ENCODE peak calls at places on chromosomes 11 and 22, in nine cellular contexts. One of them, this sample, is unnamed.

GRCh38 chr11:131614514-131615085 is 244.2 kb downstream of the NTM start:
- DNase-seq in SK-N-SH: no peak
- DNase-seq in pancreas: no peak
- DNase-seq in RWPE1: no peak
- DNase-seq in fibroblast of mammary gland: no peak
- DNase-seq in MCF 10A: no peak
- DNase-seq in GM20000: no peak
- DNase-seq in tibial artery: no peak
- DNase-seq in heart right ventricle: no peak
- DNase-seq in this sample: no peak

GRCh38 chr11:64146036-64146943 is 19.6 kb downstream of the MACROD1 start:
- DNase-seq in SK-N-SH: peak; percentile 87
- DNase-seq in tibial artery: no peak
- DNase-seq in pancreas: peak; percentile 57
- DNase-seq in heart right ventricle: no peak
- DNase-seq in MCF 10A: peak; percentile 49
- DNase-seq in fibroblast of mammary gland: peak; percentile 40
- DNase-seq in GM20000: peak; percentile 82
- DNase-seq in RWPE1: peak; percentile 20
- DNase-seq in this sample: peak; percentile 85

GRCh38 chr11:120539681-120540369 is 28.3 kb downstream of the GRIK4 start:
- DNase-seq in RWPE1: peak; percentile 23
- DNase-seq in tibial artery: no peak
- DNase-seq in pancreas: no peak
- DNase-seq in SK-N-SH: peak; percentile 72
- DNase-seq in MCF 10A: peak; percentile 53
- DNase-seq in GM20000: no peak
- DNase-seq in fibroblast of mammary gland: peak; percentile 33
- DNase-seq in heart right ventricle: no peak
- DNase-seq in this sample: no peak

GRCh38 chr11:76744186-76745058 is 38.7 kb upstream of the TSKU start:
- DNase-seq in MCF 10A: no peak
- DNase-seq in fibroblast of mammary gland: peak; percentile 57
- DNase-seq in tibial artery: peak; percentile 76
- DNase-seq in RWPE1: no peak
- DNase-seq in pancreas: no peak
- DNase-seq in GM20000: no peak
- DNase-seq in SK-N-SH: peak; percentile 32
- DNase-seq in heart right ventricle: no peak
- DNase-seq in this sample: no peak

GRCh38 chr11:70176940-70177689 is 26.0 kb upstream of the FADD start:
- DNase-seq in fibroblast of mammary gland: peak; percentile 14
- DNase-seq in SK-N-SH: peak; percentile 81
- DNase-seq in tibial artery: no peak
- DNase-seq in pancreas: no peak
- DNase-seq in RWPE1: peak; percentile 55
- DNase-seq in MCF 10A: peak; percentile 38
- DNase-seq in GM20000: peak; percentile 77
- DNase-seq in heart right ventricle: no peak
- DNase-seq in this sample: peak; percentile 84

GRCh38 chr11:100861221-100861620 is 174.1 kb downstream of the ARHGAP42 start:
- DNase-seq in GM20000: no peak
- DNase-seq in fibroblast of mammary gland: no peak
- DNase-seq in SK-N-SH: no peak
- DNase-seq in tibial artery: no peak
- DNase-seq in heart right ventricle: no peak
- DNase-seq in pancreas: no peak
- DNase-seq in RWPE1: no peak
- DNase-seq in MCF 10A: no peak
- DNase-seq in this sample: no peak

GRCh38 chr22:21738966-21739365 is 3.4 kb upstream of the YPEL1 start:
- DNase-seq in pancreas: no peak
- DNase-seq in RWPE1: no peak
- DNase-seq in SK-N-SH: no peak
- DNase-seq in fibroblast of mammary gland: no peak
- DNase-seq in GM20000: no peak
- DNase-seq in tibial artery: no peak
- DNase-seq in heart right ventricle: no peak
- DNase-seq in MCF 10A: no peak
- DNase-seq in this sample: no peak

GRCh38 chr11:69443968-69444364 is 37.5 kb upstream of the LINC01488 start:
- DNase-seq in SK-N-SH: no peak
- DNase-seq in GM20000: no peak
- DNase-seq in fibroblast of mammary gland: peak; percentile 62
- DNase-seq in RWPE1: no peak
- DNase-seq in pancreas: no peak
- DNase-seq in MCF 10A: no peak
- DNase-seq in heart right ventricle: peak; percentile 48
- DNase-seq in tibial artery: no peak
- DNase-seq in this sample: no peak

GRCh38 chr22:29195118-29195963 is 10.4 kb upstream of the EMID1 start:
- DNase-seq in GM20000: no peak
- DNase-seq in fibroblast of mammary gland: no peak
- DNase-seq in pancreas: no peak
- DNase-seq in SK-N-SH: peak; percentile 73
- DNase-seq in MCF 10A: no peak
- DNase-seq in heart right ventricle: no peak
- DNase-seq in tibial artery: no peak
- DNase-seq in RWPE1: no peak
- DNase-seq in this sample: no peak

GRCh38 chr11:73577496-73577917 is 20.4 kb downstream of the FAM168A start:
- DNase-seq in tibial artery: no peak
- DNase-seq in SK-N-SH: peak; percentile 68
- DNase-seq in GM20000: peak; percentile 58
- DNase-seq in pancreas: no peak
- DNase-seq in fibroblast of mammary gland: peak; percentile 74
- DNase-seq in heart right ventricle: no peak
- DNase-seq in RWPE1: no peak
- DNase-seq in MCF 10A: no peak
- DNase-seq in this sample: peak; percentile 71

GRCh38 chr11:104372111-104372510 is 208.2 kb upstream of the PDGFD start:
- DNase-seq in RWPE1: no peak
- DNase-seq in fibroblast of mammary gland: no peak
- DNase-seq in tibial artery: no peak
- DNase-seq in MCF 10A: no peak
- DNase-seq in SK-N-SH: no peak
- DNase-seq in pancreas: no peak
- DNase-seq in GM20000: no peak
- DNase-seq in heart right ventricle: no peak
- DNase-seq in this sample: no peak

GRCh38 chr11:65623852-65624616 is 8.5 kb downstream of the PCNX3 start:
- DNase-seq in fibroblast of mammary gland: no peak
- DNase-seq in GM20000: no peak
- DNase-seq in pancreas: no peak
- DNase-seq in RWPE1: no peak
- DNase-seq in heart right ventricle: no peak
- DNase-seq in MCF 10A: no peak
- DNase-seq in SK-N-SH: no peak
- DNase-seq in tibial artery: no peak
- DNase-seq in this sample: no peak

GRCh38 chr11:65623177-65623576 is 7.6 kb downstream of the PCNX3 start:
- DNase-seq in GM20000: no peak
- DNase-seq in SK-N-SH: no peak
- DNase-seq in pancreas: no peak
- DNase-seq in fibroblast of mammary gland: no peak
- DNase-seq in RWPE1: no peak
- DNase-seq in tibial artery: no peak
- DNase-seq in MCF 10A: no peak
- DNase-seq in heart right ventricle: no peak
- DNase-seq in this sample: no peak

GRCh38 chr11:65627202-65627601 is 10.7 kb upstream of the SIPA1 start:
- DNase-seq in RWPE1: no peak
- DNase-seq in MCF 10A: no peak
- DNase-seq in GM20000: no peak
- DNase-seq in SK-N-SH: no peak
- DNase-seq in heart right ventricle: no peak
- DNase-seq in tibial artery: no peak
- DNase-seq in pancreas: no peak
- DNase-seq in fibroblast of mammary gland: no peak
- DNase-seq in this sample: no peak

GRCh38 chr11:65624931-65625627 is 9.5 kb downstream of the PCNX3 start:
- DNase-seq in pancreas: no peak
- DNase-seq in SK-N-SH: no peak
- DNase-seq in RWPE1: no peak
- DNase-seq in fibroblast of mammary gland: no peak
- DNase-seq in MCF 10A: no peak
- DNase-seq in heart right ventricle: no peak
- DNase-seq in GM20000: no peak
- DNase-seq in tibial artery: no peak
- DNase-seq in this sample: no peak

DNA sequence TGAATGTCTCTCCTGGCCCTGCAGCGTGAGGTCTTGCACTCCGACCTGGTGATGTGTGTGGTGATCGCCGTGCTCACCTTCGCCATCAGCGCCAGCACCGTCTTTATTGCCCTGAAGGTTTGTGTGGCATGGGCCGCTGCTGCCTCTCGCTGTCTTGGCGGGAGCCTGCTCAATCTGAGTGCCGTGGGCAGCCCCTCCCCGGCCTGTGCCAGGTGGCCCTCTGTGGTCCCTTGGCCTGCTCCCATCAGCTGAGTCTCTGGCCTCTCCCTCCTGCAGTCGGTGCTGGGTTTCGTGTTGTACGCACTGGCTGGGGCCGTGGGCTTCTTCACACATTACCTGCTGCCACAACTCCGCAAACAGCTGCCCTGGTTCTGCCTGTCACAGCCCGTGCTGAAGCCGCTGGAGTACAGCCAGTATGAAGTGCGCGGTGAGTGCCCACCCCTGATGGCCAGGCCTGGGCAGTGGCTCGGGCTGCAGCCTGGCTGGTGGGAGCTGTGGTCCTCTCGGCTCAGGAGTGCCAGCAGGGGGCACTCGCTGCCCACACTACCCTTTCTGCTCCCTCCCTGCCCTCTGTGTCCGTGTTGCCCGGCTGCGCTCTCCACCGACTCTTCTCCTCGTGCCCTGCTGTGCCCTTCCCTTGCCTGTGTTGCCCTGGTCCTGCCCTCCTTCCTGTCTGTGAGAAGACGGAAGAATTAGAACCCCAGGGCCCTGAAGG is 10.2 kb downstream of the PCNX3 start:
- DNase-seq in heart right ventricle: peak; percentile 54
- DNase-seq in fibroblast of mammary gland: peak; percentile 41
- DNase-seq in pancreas: no peak
- DNase-seq in RWPE1: no peak
- DNase-seq in tibial artery: peak; percentile 57
- DNase-seq in MCF 10A: no peak
- DNase-seq in GM20000: peak; percentile 86
- DNase-seq in SK-N-SH: peak; percentile 89
- DNase-seq in this sample: peak; percentile 73
- TF ChIP-seq CTCF in heart right ventricle: peak; percentile 70
- TF ChIP-seq CTCF in fibroblast of mammary gland: peak; percentile 39
- TF ChIP-seq CTCF in pancreas: peak; percentile 34
- TF ChIP-seq CTCF in RWPE1: peak; percentile 42
- TF ChIP-seq CTCF in tibial artery: peak; percentile 38
- TF ChIP-seq CTCF in MCF 10A: no peak
- TF ChIP-seq CTCF in GM20000: peak; percentile 71
- TF ChIP-seq CTCF in SK-N-SH: peak; percentile 54
- TF ChIP-seq CTCF in this sample: peak; percentile 72

GRCh38 chr11:114395776-114396175 is 4.5 kb downstream of the C11orf71 start:
- DNase-seq in pancreas: no peak
- DNase-seq in RWPE1: peak; percentile 8
- DNase-seq in tibial artery: no peak
- DNase-seq in SK-N-SH: no peak
- DNase-seq in GM20000: no peak
- DNase-seq in MCF 10A: peak; percentile 46
- DNase-seq in heart right ventricle: no peak
- DNase-seq in fibroblast of mammary gland: peak; percentile 16
- DNase-seq in this sample: no peak
- TF ChIP-seq CTCF in pancreas: no peak
- TF ChIP-seq CTCF in RWPE1: no peak
- TF ChIP-seq CTCF in tibial artery: no peak
- TF ChIP-seq CTCF in SK-N-SH: peak; percentile 39
- TF ChIP-seq CTCF in GM20000: no peak
- TF ChIP-seq CTCF in MCF 10A: peak; percentile 32
- TF ChIP-seq CTCF in heart right ventricle: peak; percentile 26
- TF ChIP-seq CTCF in fibroblast of mammary gland: peak; percentile 43
- TF ChIP-seq CTCF in this sample: no peak

DNA sequence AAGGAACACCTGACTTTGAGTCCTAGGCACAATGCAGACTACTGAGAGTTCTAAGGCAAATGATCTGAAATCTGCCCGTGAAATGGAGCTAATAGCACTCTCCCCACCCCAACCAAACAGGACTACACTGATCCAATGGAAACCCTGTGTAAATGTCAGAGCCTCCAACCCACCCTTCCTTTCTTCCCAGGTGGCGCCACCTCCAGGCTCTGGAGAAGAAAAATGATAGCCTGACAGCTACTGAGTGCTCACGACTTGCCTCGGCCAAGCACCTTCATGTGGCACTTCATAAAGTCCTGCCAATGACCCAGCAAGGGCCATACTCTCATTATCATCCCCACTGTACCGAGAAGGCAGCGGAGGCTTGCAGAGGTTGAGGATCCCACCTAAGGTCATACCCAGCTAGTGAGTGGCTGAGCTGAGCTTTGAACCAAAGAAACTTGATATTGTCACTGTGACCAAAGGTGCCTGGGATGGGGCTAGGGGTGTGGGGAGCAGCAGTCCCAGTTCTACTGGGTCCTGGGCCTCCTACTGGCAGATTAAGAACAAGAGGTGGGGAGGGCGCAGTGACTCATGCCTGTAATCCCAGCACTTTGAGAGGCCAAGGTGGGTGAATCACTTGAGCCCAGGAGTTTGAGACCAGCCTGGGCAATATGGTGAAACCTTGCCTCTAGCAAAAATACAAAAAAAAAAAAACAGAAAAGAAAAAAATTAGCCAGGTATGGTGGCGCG is 20.5 kb downstream of the TST start:
- DNase-seq in SK-N-SH: no peak
- DNase-seq in GM20000: no peak
- DNase-seq in heart right ventricle: no peak
- DNase-seq in MCF 10A: peak; percentile 78
- DNase-seq in pancreas: no peak
- DNase-seq in fibroblast of mammary gland: peak; percentile 51
- DNase-seq in tibial artery: no peak
- DNase-seq in RWPE1: peak; percentile 30
- DNase-seq in this sample: no peak
- TF ChIP-seq CTCF in SK-N-SH: peak; percentile 25
- TF ChIP-seq CTCF in GM20000: peak; percentile 21
- TF ChIP-seq CTCF in heart right ventricle: no peak
- TF ChIP-seq CTCF in MCF 10A: peak; percentile 6
- TF ChIP-seq CTCF in pancreas: no peak
- TF ChIP-seq CTCF in fibroblast of mammary gland: peak; percentile 12
- TF ChIP-seq CTCF in tibial artery: no peak
- TF ChIP-seq CTCF in RWPE1: no peak
- TF ChIP-seq CTCF in this sample: no peak

DNA sequence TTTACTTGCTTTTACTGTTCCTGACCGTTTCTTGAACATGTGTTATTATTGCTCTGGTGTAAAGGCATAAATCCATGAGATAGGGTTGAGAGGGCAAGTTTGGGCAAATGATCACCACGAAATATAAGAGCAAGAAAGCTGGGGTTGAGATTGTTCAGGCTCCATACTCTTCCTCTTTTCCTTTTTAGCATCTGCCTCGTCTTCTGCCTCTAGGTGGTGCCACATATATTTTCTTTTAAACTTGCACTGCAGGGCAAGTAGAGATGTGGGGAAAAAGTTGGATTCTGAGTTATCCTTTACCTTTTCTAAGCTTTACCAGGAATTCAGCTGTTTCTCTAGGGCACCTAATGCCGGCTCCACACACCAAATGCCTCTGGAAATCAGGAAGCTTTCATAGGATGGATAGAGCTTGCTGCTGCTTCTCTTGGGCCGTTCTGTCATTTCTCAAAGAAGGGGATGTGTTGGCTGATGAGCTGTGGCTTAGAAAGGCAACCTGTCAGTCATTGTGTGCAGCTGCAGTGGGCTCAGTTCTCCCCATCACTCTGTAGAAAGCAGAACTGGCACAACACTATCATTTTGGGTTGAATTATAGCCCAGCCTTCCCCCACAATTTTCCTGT is 98.2 kb downstream of the LDLRAD3 start:
- DNase-seq in pancreas: no peak
- DNase-seq in GM20000: peak; percentile 17
- DNase-seq in fibroblast of mammary gland: peak; percentile 25
- DNase-seq in tibial artery: no peak
- DNase-seq in heart right ventricle: no peak
- DNase-seq in SK-N-SH: no peak
- DNase-seq in MCF 10A: peak; percentile 27
- DNase-seq in RWPE1: no peak
- DNase-seq in this sample: peak; percentile 37
- TF ChIP-seq CTCF in pancreas: peak; percentile 17
- TF ChIP-seq CTCF in GM20000: peak; percentile 31
- TF ChIP-seq CTCF in fibroblast of mammary gland: peak; percentile 63
- TF ChIP-seq CTCF in tibial artery: peak; percentile 33
- TF ChIP-seq CTCF in heart right ventricle: peak; percentile 64
- TF ChIP-seq CTCF in SK-N-SH: peak; percentile 50
- TF ChIP-seq CTCF in MCF 10A: peak; percentile 51
- TF ChIP-seq CTCF in RWPE1: no peak
- TF ChIP-seq CTCF in this sample: peak; percentile 62